ENCODE peak calls at places on chromosomes 13 and 19, in eight cellular contexts. One of them, this sample, is unnamed.

GRCh38 chr19:843180-843835 is 2.5 kb downstream of the PRTN3 start:
- DNase-seq in ovary: no peak
- DNase-seq in activated naive CD8-positive, alpha-beta T cell treated with anti-CD3 and anti-CD28 coated beads for 36 hours: no peak
- DNase-seq in endodermal cell: peak; percentile 77
- DNase-seq in NCI-H1417: peak; percentile 84
- DNase-seq in activated CD8-positive, alpha-beta T cell treated with anti-CD3 and anti-CD28 coated beads, Interleukin-2, amount 10 ng/mL, durations not matched to agents 7 days and 5 days: no peak
- DNase-seq in EL: no peak
- DNase-seq in neural crest cell: no peak
- DNase-seq in this sample: no peak

GRCh38 chr13:108033800-108034707 is 181.3 kb downstream of the LIG4 start:
- DNase-seq in activated CD8-positive, alpha-beta T cell treated with anti-CD3 and anti-CD28 coated beads, Interleukin-2, amount 10 ng/mL, durations not matched to agents 7 days and 5 days: no peak
- DNase-seq in endodermal cell: no peak
- DNase-seq in activated naive CD8-positive, alpha-beta T cell treated with anti-CD3 and anti-CD28 coated beads for 36 hours: no peak
- DNase-seq in EL: no peak
- DNase-seq in ovary: no peak
- DNase-seq in neural crest cell: no peak
- DNase-seq in NCI-H1417: peak; percentile 28
- DNase-seq in this sample: no peak

GRCh38 chr19:33905937-33906577 is 109.4 kb downstream of the KCTD15 start:
- DNase-seq in ovary: peak; percentile 66
- DNase-seq in activated CD8-positive, alpha-beta T cell treated with anti-CD3 and anti-CD28 coated beads, Interleukin-2, amount 10 ng/mL, durations not matched to agents 7 days and 5 days: no peak
- DNase-seq in endodermal cell: peak; percentile 93
- DNase-seq in neural crest cell: peak; percentile 18
- DNase-seq in EL: peak; percentile 12
- DNase-seq in NCI-H1417: no peak
- DNase-seq in activated naive CD8-positive, alpha-beta T cell treated with anti-CD3 and anti-CD28 coated beads for 36 hours: no peak
- DNase-seq in this sample: peak; percentile 88

GRCh38 chr13:109862627-109863026 is 76.2 kb upstream of the IRS2 start:
- DNase-seq in endodermal cell: no peak
- DNase-seq in activated naive CD8-positive, alpha-beta T cell treated with anti-CD3 and anti-CD28 coated beads for 36 hours: no peak
- DNase-seq in activated CD8-positive, alpha-beta T cell treated with anti-CD3 and anti-CD28 coated beads, Interleukin-2, amount 10 ng/mL, durations not matched to agents 7 days and 5 days: no peak
- DNase-seq in neural crest cell: no peak
- DNase-seq in ovary: no peak
- DNase-seq in EL: peak; percentile 13
- DNase-seq in NCI-H1417: no peak
- DNase-seq in this sample: no peak

GRCh38 chr13:27969866-27970229 is 733 bp upstream of the CDX2 start:
- DNase-seq in activated naive CD8-positive, alpha-beta T cell treated with anti-CD3 and anti-CD28 coated beads for 36 hours: no peak
- DNase-seq in endodermal cell: no peak
- DNase-seq in activated CD8-positive, alpha-beta T cell treated with anti-CD3 and anti-CD28 coated beads, Interleukin-2, amount 10 ng/mL, durations not matched to agents 7 days and 5 days: no peak
- DNase-seq in EL: no peak
- DNase-seq in NCI-H1417: no peak
- DNase-seq in ovary: no peak
- DNase-seq in neural crest cell: no peak
- DNase-seq in this sample: no peak

GRCh38 chr19:44856438-44857083 is 10.5 kb downstream of the NECTIN2 start:
- DNase-seq in NCI-H1417: peak; percentile 32
- DNase-seq in activated CD8-positive, alpha-beta T cell treated with anti-CD3 and anti-CD28 coated beads, Interleukin-2, amount 10 ng/mL, durations not matched to agents 7 days and 5 days: no peak
- DNase-seq in EL: no peak
- DNase-seq in neural crest cell: no peak
- DNase-seq in endodermal cell: no peak
- DNase-seq in activated naive CD8-positive, alpha-beta T cell treated with anti-CD3 and anti-CD28 coated beads for 36 hours: no peak
- DNase-seq in ovary: no peak
- DNase-seq in this sample: no peak

GRCh38 chr13:44243198-44243852 is 130.3 kb upstream of the SERP2 start:
- DNase-seq in endodermal cell: peak; percentile 92
- DNase-seq in neural crest cell: peak; percentile 9
- DNase-seq in activated naive CD8-positive, alpha-beta T cell treated with anti-CD3 and anti-CD28 coated beads for 36 hours: peak; percentile 23
- DNase-seq in ovary: no peak
- DNase-seq in activated CD8-positive, alpha-beta T cell treated with anti-CD3 and anti-CD28 coated beads, Interleukin-2, amount 10 ng/mL, durations not matched to agents 7 days and 5 days: no peak
- DNase-seq in EL: peak; percentile 53
- DNase-seq in NCI-H1417: no peak
- DNase-seq in this sample: no peak

GRCh38 chr13:46554971-46555370 is 2.0 kb downstream of the LRCH1 start:
- DNase-seq in ovary: no peak
- DNase-seq in neural crest cell: no peak
- DNase-seq in activated CD8-positive, alpha-beta T cell treated with anti-CD3 and anti-CD28 coated beads, Interleukin-2, amount 10 ng/mL, durations not matched to agents 7 days and 5 days: no peak
- DNase-seq in endodermal cell: no peak
- DNase-seq in activated naive CD8-positive, alpha-beta T cell treated with anti-CD3 and anti-CD28 coated beads for 36 hours: no peak
- DNase-seq in EL: no peak
- DNase-seq in NCI-H1417: no peak
- DNase-seq in this sample: no peak

GRCh38 chr19:29685326-29685725 is 20.1 kb downstream of the PLEKHF1 start:
- DNase-seq in neural crest cell: no peak
- DNase-seq in NCI-H1417: no peak
- DNase-seq in activated CD8-positive, alpha-beta T cell treated with anti-CD3 and anti-CD28 coated beads, Interleukin-2, amount 10 ng/mL, durations not matched to agents 7 days and 5 days: no peak
- DNase-seq in activated naive CD8-positive, alpha-beta T cell treated with anti-CD3 and anti-CD28 coated beads for 36 hours: no peak
- DNase-seq in EL: no peak
- DNase-seq in endodermal cell: no peak
- DNase-seq in ovary: no peak
- DNase-seq in this sample: no peak

GRCh38 chr13:97695684-97696083 is 257.8 kb upstream of the IPO5 start:
- DNase-seq in neural crest cell: no peak
- DNase-seq in EL: no peak
- DNase-seq in activated naive CD8-positive, alpha-beta T cell treated with anti-CD3 and anti-CD28 coated beads for 36 hours: no peak
- DNase-seq in NCI-H1417: no peak
- DNase-seq in ovary: no peak
- DNase-seq in activated CD8-positive, alpha-beta T cell treated with anti-CD3 and anti-CD28 coated beads, Interleukin-2, amount 10 ng/mL, durations not matched to agents 7 days and 5 days: no peak
- DNase-seq in endodermal cell: no peak
- DNase-seq in this sample: no peak

GRCh38 chr19:36797786-36798108 is 25.1 kb upstream of the ZNF850 start:
- DNase-seq in NCI-H1417: no peak
- DNase-seq in EL: no peak
- DNase-seq in activated CD8-positive, alpha-beta T cell treated with anti-CD3 and anti-CD28 coated beads, Interleukin-2, amount 10 ng/mL, durations not matched to agents 7 days and 5 days: no peak
- DNase-seq in ovary: no peak
- DNase-seq in neural crest cell: no peak
- DNase-seq in endodermal cell: no peak
- DNase-seq in activated naive CD8-positive, alpha-beta T cell treated with anti-CD3 and anti-CD28 coated beads for 36 hours: no peak
- DNase-seq in this sample: no peak

GRCh38 chr19:35540356-35540927 is 5.0 kb upstream of the TMEM147 start:
- DNase-seq in ovary: no peak
- DNase-seq in activated naive CD8-positive, alpha-beta T cell treated with anti-CD3 and anti-CD28 coated beads for 36 hours: no peak
- DNase-seq in endodermal cell: no peak
- DNase-seq in NCI-H1417: no peak
- DNase-seq in neural crest cell: no peak
- DNase-seq in activated CD8-positive, alpha-beta T cell treated with anti-CD3 and anti-CD28 coated beads, Interleukin-2, amount 10 ng/mL, durations not matched to agents 7 days and 5 days: no peak
- DNase-seq in EL: no peak
- DNase-seq in this sample: no peak

GRCh38 chr19:19405919-19406877 is 723 bp downstream of the GATAD2A start:
- DNase-seq in neural crest cell: peak; percentile 51
- DNase-seq in ovary: peak; percentile 56
- DNase-seq in EL: peak; percentile 60
- DNase-seq in activated CD8-positive, alpha-beta T cell treated with anti-CD3 and anti-CD28 coated beads, Interleukin-2, amount 10 ng/mL, durations not matched to agents 7 days and 5 days: peak; percentile 56
- DNase-seq in endodermal cell: peak; percentile 78
- DNase-seq in activated naive CD8-positive, alpha-beta T cell treated with anti-CD3 and anti-CD28 coated beads for 36 hours: peak; percentile 73
- DNase-seq in NCI-H1417: peak; percentile 71
- DNase-seq in this sample: peak; percentile 55

GRCh38 chr19:18029617-18030338 is 21.8 kb downstream of the ARRDC2 start:
- DNase-seq in ovary: no peak
- DNase-seq in EL: peak; percentile 39
- DNase-seq in neural crest cell: no peak
- DNase-seq in NCI-H1417: peak; percentile 79
- DNase-seq in endodermal cell: no peak
- DNase-seq in activated CD8-positive, alpha-beta T cell treated with anti-CD3 and anti-CD28 coated beads, Interleukin-2, amount 10 ng/mL, durations not matched to agents 7 days and 5 days: no peak
- DNase-seq in activated naive CD8-positive, alpha-beta T cell treated with anti-CD3 and anti-CD28 coated beads for 36 hours: no peak
- DNase-seq in this sample: peak; percentile 45

GRCh38 chr19:11752244-11752736 is 13.5 kb upstream of the ZNF823 start:
- DNase-seq in endodermal cell: no peak
- DNase-seq in neural crest cell: no peak
- DNase-seq in NCI-H1417: no peak
- DNase-seq in ovary: no peak
- DNase-seq in activated naive CD8-positive, alpha-beta T cell treated with anti-CD3 and anti-CD28 coated beads for 36 hours: no peak
- DNase-seq in activated CD8-positive, alpha-beta T cell treated with anti-CD3 and anti-CD28 coated beads, Interleukin-2, amount 10 ng/mL, durations not matched to agents 7 days and 5 days: no peak
- DNase-seq in EL: no peak
- DNase-seq in this sample: no peak

GRCh38 chr13:44421853-44422525 is 48.4 kb downstream of the SERP2 start:
- DNase-seq in endodermal cell: peak; percentile 29
- DNase-seq in neural crest cell: no peak
- DNase-seq in EL: no peak
- DNase-seq in activated CD8-positive, alpha-beta T cell treated with anti-CD3 and anti-CD28 coated beads, Interleukin-2, amount 10 ng/mL, durations not matched to agents 7 days and 5 days: no peak
- DNase-seq in NCI-H1417: no peak
- DNase-seq in ovary: no peak
- DNase-seq in activated naive CD8-positive, alpha-beta T cell treated with anti-CD3 and anti-CD28 coated beads for 36 hours: no peak
- DNase-seq in this sample: no peak

GRCh38 chr13:26051231-26052135 is at the start of gene SHISA2:
- DNase-seq in activated naive CD8-positive, alpha-beta T cell treated with anti-CD3 and anti-CD28 coated beads for 36 hours: peak; percentile 33
- DNase-seq in EL: peak; percentile 47
- DNase-seq in endodermal cell: peak; percentile 90
- DNase-seq in activated CD8-positive, alpha-beta T cell treated with anti-CD3 and anti-CD28 coated beads, Interleukin-2, amount 10 ng/mL, durations not matched to agents 7 days and 5 days: no peak
- DNase-seq in neural crest cell: peak; percentile 30
- DNase-seq in ovary: no peak
- DNase-seq in NCI-H1417: peak; percentile 72
- DNase-seq in this sample: peak; percentile 70

GRCh38 chr19:50500060-50500752 is 10.8 kb downstream of the JOSD2 start:
- DNase-seq in NCI-H1417: peak; percentile 74
- DNase-seq in ovary: no peak
- DNase-seq in endodermal cell: peak; percentile 77
- DNase-seq in activated naive CD8-positive, alpha-beta T cell treated with anti-CD3 and anti-CD28 coated beads for 36 hours: no peak
- DNase-seq in neural crest cell: no peak
- DNase-seq in activated CD8-positive, alpha-beta T cell treated with anti-CD3 and anti-CD28 coated beads, Interleukin-2, amount 10 ng/mL, durations not matched to agents 7 days and 5 days: peak; percentile 50
- DNase-seq in EL: no peak
- DNase-seq in this sample: peak; percentile 69

GRCh38 chr19:42076375-42076944 is 494 bp downstream of the ZNF574 start:
- DNase-seq in activated naive CD8-positive, alpha-beta T cell treated with anti-CD3 and anti-CD28 coated beads for 36 hours: no peak
- DNase-seq in NCI-H1417: peak; percentile 44
- DNase-seq in activated CD8-positive, alpha-beta T cell treated with anti-CD3 and anti-CD28 coated beads, Interleukin-2, amount 10 ng/mL, durations not matched to agents 7 days and 5 days: peak; percentile 56
- DNase-seq in EL: no peak
- DNase-seq in endodermal cell: no peak
- DNase-seq in neural crest cell: no peak
- DNase-seq in ovary: peak; percentile 53
- DNase-seq in this sample: no peak

GRCh38 chr13:25662516-25662915 is 290.7 kb downstream of the ATP8A2 start:
- DNase-seq in neural crest cell: no peak
- DNase-seq in endodermal cell: no peak
- DNase-seq in NCI-H1417: peak; percentile 2
- DNase-seq in activated naive CD8-positive, alpha-beta T cell treated with anti-CD3 and anti-CD28 coated beads for 36 hours: no peak
- DNase-seq in ovary: no peak
- DNase-seq in EL: no peak
- DNase-seq in activated CD8-positive, alpha-beta T cell treated with anti-CD3 and anti-CD28 coated beads, Interleukin-2, amount 10 ng/mL, durations not matched to agents 7 days and 5 days: no peak
- DNase-seq in this sample: no peak

GRCh38 chr13:92717857-92718256 is 508.8 kb upstream of the GPC6 start:
- DNase-seq in neural crest cell: no peak
- DNase-seq in activated CD8-positive, alpha-beta T cell treated with anti-CD3 and anti-CD28 coated beads, Interleukin-2, amount 10 ng/mL, durations not matched to agents 7 days and 5 days: no peak
- DNase-seq in endodermal cell: no peak
- DNase-seq in ovary: no peak
- DNase-seq in activated naive CD8-positive, alpha-beta T cell treated with anti-CD3 and anti-CD28 coated beads for 36 hours: no peak
- DNase-seq in EL: no peak
- DNase-seq in NCI-H1417: no peak
- DNase-seq in this sample: no peak

GRCh38 chr19:17376935-17377600 is at the start of gene PLVAP:
- DNase-seq in endodermal cell: no peak
- DNase-seq in neural crest cell: no peak
- DNase-seq in NCI-H1417: no peak
- DNase-seq in activated naive CD8-positive, alpha-beta T cell treated with anti-CD3 and anti-CD28 coated beads for 36 hours: no peak
- DNase-seq in activated CD8-positive, alpha-beta T cell treated with anti-CD3 and anti-CD28 coated beads, Interleukin-2, amount 10 ng/mL, durations not matched to agents 7 days and 5 days: no peak
- DNase-seq in EL: no peak
- DNase-seq in ovary: no peak
- DNase-seq in this sample: no peak

GRCh38 chr19:18886972-18887371 is 9.0 kb downstream of the CERS1 start:
- DNase-seq in EL: no peak
- DNase-seq in endodermal cell: no peak
- DNase-seq in activated naive CD8-positive, alpha-beta T cell treated with anti-CD3 and anti-CD28 coated beads for 36 hours: no peak
- DNase-seq in ovary: no peak
- DNase-seq in neural crest cell: no peak
- DNase-seq in NCI-H1417: no peak
- DNase-seq in activated CD8-positive, alpha-beta T cell treated with anti-CD3 and anti-CD28 coated beads, Interleukin-2, amount 10 ng/mL, durations not matched to agents 7 days and 5 days: no peak
- DNase-seq in this sample: no peak

GRCh38 chr19:53644061-53644816 is 12.4 kb downstream of the DPRX start:
- DNase-seq in neural crest cell: no peak
- DNase-seq in EL: no peak
- DNase-seq in activated naive CD8-positive, alpha-beta T cell treated with anti-CD3 and anti-CD28 coated beads for 36 hours: no peak
- DNase-seq in endodermal cell: peak; percentile 77
- DNase-seq in ovary: no peak
- DNase-seq in activated CD8-positive, alpha-beta T cell treated with anti-CD3 and anti-CD28 coated beads, Interleukin-2, amount 10 ng/mL, durations not matched to agents 7 days and 5 days: no peak
- DNase-seq in NCI-H1417: no peak
- DNase-seq in this sample: no peak

GRCh38 chr19:1264801-1265610 is 4.1 kb upstream of the CIRBP start:
- DNase-seq in EL: peak; percentile 96
- DNase-seq in ovary: peak; percentile 89
- DNase-seq in neural crest cell: no peak
- DNase-seq in activated CD8-positive, alpha-beta T cell treated with anti-CD3 and anti-CD28 coated beads, Interleukin-2, amount 10 ng/mL, durations not matched to agents 7 days and 5 days: no peak
- DNase-seq in endodermal cell: peak; percentile 94
- DNase-seq in NCI-H1417: no peak
- DNase-seq in activated naive CD8-positive, alpha-beta T cell treated with anti-CD3 and anti-CD28 coated beads for 36 hours: no peak
- DNase-seq in this sample: peak; percentile 75

GRCh38 chr13:51614350-51614786 is 30.1 kb downstream of the WDFY2 start:
- DNase-seq in ovary: no peak
- DNase-seq in endodermal cell: no peak
- DNase-seq in NCI-H1417: peak; percentile 75
- DNase-seq in EL: no peak
- DNase-seq in neural crest cell: no peak
- DNase-seq in activated CD8-positive, alpha-beta T cell treated with anti-CD3 and anti-CD28 coated beads, Interleukin-2, amount 10 ng/mL, durations not matched to agents 7 days and 5 days: peak; percentile 69
- DNase-seq in activated naive CD8-positive, alpha-beta T cell treated with anti-CD3 and anti-CD28 coated beads for 36 hours: peak; percentile 26
- DNase-seq in this sample: no peak

GRCh38 chr19:4807188-4807587 is 15.7 kb downstream of the FEM1A start:
- DNase-seq in NCI-H1417: no peak
- DNase-seq in activated CD8-positive, alpha-beta T cell treated with anti-CD3 and anti-CD28 coated beads, Interleukin-2, amount 10 ng/mL, durations not matched to agents 7 days and 5 days: no peak
- DNase-seq in ovary: no peak
- DNase-seq in activated naive CD8-positive, alpha-beta T cell treated with anti-CD3 and anti-CD28 coated beads for 36 hours: no peak
- DNase-seq in endodermal cell: no peak
- DNase-seq in neural crest cell: no peak
- DNase-seq in EL: no peak
- DNase-seq in this sample: no peak

GRCh38 chr19:28627669-28628068 is 585.3 kb downstream of the UQCRFS1 start:
- DNase-seq in activated CD8-positive, alpha-beta T cell treated with anti-CD3 and anti-CD28 coated beads, Interleukin-2, amount 10 ng/mL, durations not matched to agents 7 days and 5 days: no peak
- DNase-seq in EL: no peak
- DNase-seq in endodermal cell: no peak
- DNase-seq in neural crest cell: no peak
- DNase-seq in NCI-H1417: no peak
- DNase-seq in ovary: no peak
- DNase-seq in activated naive CD8-positive, alpha-beta T cell treated with anti-CD3 and anti-CD28 coated beads for 36 hours: no peak
- DNase-seq in this sample: no peak